ENCODE peak calls at places on chromosomes 2 and 18, in four cellular contexts. One of them, this sample, is unnamed.

GRCh38 chr18:46042571-46043123 is 29.4 kb downstream of the PSTPIP2 start:
- DNase-seq in head of caudate nucleus: no peak
- DNase-seq in NAMALWA: no peak
- DNase-seq in NCI-H2081: no peak
- DNase-seq in this sample: peak

GRCh38 chr2:120842456-120843439 is 107.1 kb downstream of the GLI2 start:
- DNase-seq in head of caudate nucleus: no peak
- DNase-seq in NAMALWA: no peak
- DNase-seq in NCI-H2081: no peak
- DNase-seq in this sample: peak

GRCh38 chr2:238942080-238942761 is 94.3 kb downstream of the TWIST2 start:
- DNase-seq in head of caudate nucleus: peak
- DNase-seq in NAMALWA: no peak
- DNase-seq in NCI-H2081: no peak
- DNase-seq in this sample: no peak

GRCh38 chr2:17460401-17461086 is 57.7 kb downstream of the RAD51AP2 start:
- DNase-seq in head of caudate nucleus: no peak
- DNase-seq in NAMALWA: peak
- DNase-seq in NCI-H2081: no peak
- DNase-seq in this sample: no peak

GRCh38 chr18:967037-967576 is 62.4 kb downstream of the ADCYAP1 start:
- DNase-seq in head of caudate nucleus: no peak
- DNase-seq in NAMALWA: no peak
- DNase-seq in NCI-H2081: no peak
- DNase-seq in this sample: no peak

GRCh38 chr18:25896178-25896780 is 194.1 kb downstream of the SS18 start:
- DNase-seq in head of caudate nucleus: no peak
- DNase-seq in NAMALWA: peak
- DNase-seq in NCI-H2081: peak
- DNase-seq in this sample: peak

GRCh38 chr2:146537477-146537876 is 1307.4 kb upstream of the ACVR2A start:
- DNase-seq in head of caudate nucleus: no peak
- DNase-seq in NAMALWA: no peak
- DNase-seq in NCI-H2081: no peak
- DNase-seq in this sample: no peak

GRCh38 chr18:23924813-23925212 is 89.7 kb upstream of the TTC39C start:
- DNase-seq in head of caudate nucleus: no peak
- DNase-seq in NAMALWA: no peak
- DNase-seq in NCI-H2081: no peak
- DNase-seq in this sample: peak

GRCh38 chr18:48754993-48755473 is 195.7 kb downstream of the SMAD7 start:
- DNase-seq in head of caudate nucleus: no peak
- DNase-seq in NAMALWA: no peak
- DNase-seq in NCI-H2081: no peak
- DNase-seq in this sample: no peak